ENCODE peak calls at places on chromosomes 5 and 9, in five cellular contexts. One of them, this sample, is unnamed.

GRCh38 chr9:126459546-126459945 is 132.9 kb downstream of the MVB12B start:
- DNase-seq in stomach: no peak
- DNase-seq in stimulated activated naive B cell treated with anti-CD40 and anti-IgM and Interleukin-4, amounts not matched to agents 10 μg/mL and 1 μg/mL and 100 μg/mL, for 72 hours: no peak
- DNase-seq in breast epithelium: no peak
- DNase-seq in transverse colon: no peak
- DNase-seq in this sample: no peak

GRCh38 chr9:112705773-112706427 is 12.0 kb downstream of the INIP start:
- DNase-seq in stomach: peak
- DNase-seq in transverse colon: no peak
- DNase-seq in stimulated activated naive B cell treated with anti-CD40 and anti-IgM and Interleukin-4, amounts not matched to agents 10 μg/mL and 1 μg/mL and 100 μg/mL, for 72 hours: no peak
- DNase-seq in breast epithelium: no peak
- DNase-seq in this sample: no peak

GRCh38 chr5:122844136-122844915 is 1.1 kb upstream of the SNX24 start:
- DNase-seq in breast epithelium: no peak
- DNase-seq in transverse colon: peak
- DNase-seq in stimulated activated naive B cell treated with anti-CD40 and anti-IgM and Interleukin-4, amounts not matched to agents 10 μg/mL and 1 μg/mL and 100 μg/mL, for 72 hours: no peak
- DNase-seq in stomach: peak
- DNase-seq in this sample: no peak

GRCh38 chr5:162128117-162128516 is 60.5 kb downstream of the GABRG2 start:
- DNase-seq in stimulated activated naive B cell treated with anti-CD40 and anti-IgM and Interleukin-4, amounts not matched to agents 10 μg/mL and 1 μg/mL and 100 μg/mL, for 72 hours: no peak
- DNase-seq in transverse colon: no peak
- DNase-seq in breast epithelium: no peak
- DNase-seq in stomach: no peak
- DNase-seq in this sample: no peak

GRCh38 chr5:157204765-157205164 is 24.1 kb downstream of the ITK start:
- DNase-seq in stimulated activated naive B cell treated with anti-CD40 and anti-IgM and Interleukin-4, amounts not matched to agents 10 μg/mL and 1 μg/mL and 100 μg/mL, for 72 hours: no peak
- DNase-seq in transverse colon: no peak
- DNase-seq in breast epithelium: no peak
- DNase-seq in stomach: no peak
- DNase-seq in this sample: no peak

GRCh38 chr5:136073714-136074113 is 44.9 kb downstream of the TGFBI start:
- DNase-seq in stimulated activated naive B cell treated with anti-CD40 and anti-IgM and Interleukin-4, amounts not matched to agents 10 μg/mL and 1 μg/mL and 100 μg/mL, for 72 hours: peak
- DNase-seq in stomach: no peak
- DNase-seq in transverse colon: no peak
- DNase-seq in breast epithelium: no peak
- DNase-seq in this sample: no peak

GRCh38 chr9:91777437-91777836 is 172.6 kb downstream of the ROR2 start:
- DNase-seq in stomach: no peak
- DNase-seq in breast epithelium: no peak
- DNase-seq in transverse colon: no peak
- DNase-seq in stimulated activated naive B cell treated with anti-CD40 and anti-IgM and Interleukin-4, amounts not matched to agents 10 μg/mL and 1 μg/mL and 100 μg/mL, for 72 hours: no peak
- DNase-seq in this sample: peak

GRCh38 chr5:53069626-53070025 is 39.9 kb downstream of the MOCS2 start:
- DNase-seq in transverse colon: no peak
- DNase-seq in stimulated activated naive B cell treated with anti-CD40 and anti-IgM and Interleukin-4, amounts not matched to agents 10 μg/mL and 1 μg/mL and 100 μg/mL, for 72 hours: no peak
- DNase-seq in stomach: no peak
- DNase-seq in breast epithelium: no peak
- DNase-seq in this sample: no peak

GRCh38 chr5:21810737-21811316 is 1042.3 kb downstream of the CDH12 start:
- DNase-seq in stimulated activated naive B cell treated with anti-CD40 and anti-IgM and Interleukin-4, amounts not matched to agents 10 μg/mL and 1 μg/mL and 100 μg/mL, for 72 hours: no peak
- DNase-seq in stomach: no peak
- DNase-seq in transverse colon: no peak
- DNase-seq in breast epithelium: no peak
- DNase-seq in this sample: no peak

GRCh38 chr9:109421034-109421700 is 76.9 kb downstream of the PTPN3 start:
- DNase-seq in breast epithelium: no peak
- DNase-seq in transverse colon: no peak
- DNase-seq in stomach: no peak
- DNase-seq in stimulated activated naive B cell treated with anti-CD40 and anti-IgM and Interleukin-4, amounts not matched to agents 10 μg/mL and 1 μg/mL and 100 μg/mL, for 72 hours: no peak
- DNase-seq in this sample: no peak

GRCh38 chr9:35518212-35518917 is 28.5 kb downstream of the RUSC2 start:
- DNase-seq in stimulated activated naive B cell treated with anti-CD40 and anti-IgM and Interleukin-4, amounts not matched to agents 10 μg/mL and 1 μg/mL and 100 μg/mL, for 72 hours: no peak
- DNase-seq in breast epithelium: peak
- DNase-seq in stomach: peak
- DNase-seq in transverse colon: no peak
- DNase-seq in this sample: peak

GRCh38 chr5:172931001-172931536 is 28.2 kb upstream of the RPL26L1 start:
- DNase-seq in breast epithelium: no peak
- DNase-seq in stimulated activated naive B cell treated with anti-CD40 and anti-IgM and Interleukin-4, amounts not matched to agents 10 μg/mL and 1 μg/mL and 100 μg/mL, for 72 hours: no peak
- DNase-seq in stomach: no peak
- DNase-seq in transverse colon: no peak
- DNase-seq in this sample: peak

GRCh38 chr5:59956130-59956773 is 62.7 kb upstream of the PDE4D start:
- DNase-seq in stomach: no peak
- DNase-seq in breast epithelium: no peak
- DNase-seq in transverse colon: no peak
- DNase-seq in stimulated activated naive B cell treated with anti-CD40 and anti-IgM and Interleukin-4, amounts not matched to agents 10 μg/mL and 1 μg/mL and 100 μg/mL, for 72 hours: no peak
- DNase-seq in this sample: no peak

GRCh38 chr5:54795284-54795683 is 190.1 kb downstream of the ESM1 start:
- DNase-seq in transverse colon: no peak
- DNase-seq in stomach: no peak
- DNase-seq in breast epithelium: no peak
- DNase-seq in stimulated activated naive B cell treated with anti-CD40 and anti-IgM and Interleukin-4, amounts not matched to agents 10 μg/mL and 1 μg/mL and 100 μg/mL, for 72 hours: no peak
- DNase-seq in this sample: no peak

GRCh38 chr9:129885018-129885669 is 49.9 kb downstream of the USP20 start:
- DNase-seq in transverse colon: peak
- DNase-seq in breast epithelium: no peak
- DNase-seq in stomach: peak
- DNase-seq in stimulated activated naive B cell treated with anti-CD40 and anti-IgM and Interleukin-4, amounts not matched to agents 10 μg/mL and 1 μg/mL and 100 μg/mL, for 72 hours: peak
- DNase-seq in this sample: no peak

GRCh38 chr9:2255128-2255527 is 240.0 kb downstream of the SMARCA2 start:
- DNase-seq in transverse colon: no peak
- DNase-seq in stimulated activated naive B cell treated with anti-CD40 and anti-IgM and Interleukin-4, amounts not matched to agents 10 μg/mL and 1 μg/mL and 100 μg/mL, for 72 hours: no peak
- DNase-seq in stomach: no peak
- DNase-seq in breast epithelium: no peak
- DNase-seq in this sample: no peak

GRCh38 chr5:155943516-155944407 is 383.2 kb upstream of the SGCD start:
- DNase-seq in transverse colon: peak
- DNase-seq in stomach: no peak
- DNase-seq in stimulated activated naive B cell treated with anti-CD40 and anti-IgM and Interleukin-4, amounts not matched to agents 10 μg/mL and 1 μg/mL and 100 μg/mL, for 72 hours: no peak
- DNase-seq in breast epithelium: no peak
- DNase-seq in this sample: no peak

GRCh38 chr5:125679522-125679921 is 743.7 kb upstream of the GRAMD2B start:
- DNase-seq in stomach: no peak
- DNase-seq in stimulated activated naive B cell treated with anti-CD40 and anti-IgM and Interleukin-4, amounts not matched to agents 10 μg/mL and 1 μg/mL and 100 μg/mL, for 72 hours: no peak
- DNase-seq in breast epithelium: no peak
- DNase-seq in transverse colon: no peak
- DNase-seq in this sample: no peak

GRCh38 chr5:111699976-111700375 is 57.0 kb downstream of the NREP start:
- DNase-seq in transverse colon: peak
- DNase-seq in stimulated activated naive B cell treated with anti-CD40 and anti-IgM and Interleukin-4, amounts not matched to agents 10 μg/mL and 1 μg/mL and 100 μg/mL, for 72 hours: no peak
- DNase-seq in breast epithelium: no peak
- DNase-seq in stomach: peak
- DNase-seq in this sample: no peak

GRCh38 chr5:17360879-17361278 is 137.2 kb upstream of the TAF11L2 start:
- DNase-seq in transverse colon: no peak
- DNase-seq in stimulated activated naive B cell treated with anti-CD40 and anti-IgM and Interleukin-4, amounts not matched to agents 10 μg/mL and 1 μg/mL and 100 μg/mL, for 72 hours: no peak
- DNase-seq in stomach: no peak
- DNase-seq in breast epithelium: no peak
- DNase-seq in this sample: no peak

GRCh38 chr9:115328228-115328627 is 210.3 kb upstream of the TNC start:
- DNase-seq in stomach: no peak
- DNase-seq in breast epithelium: no peak
- DNase-seq in transverse colon: peak
- DNase-seq in stimulated activated naive B cell treated with anti-CD40 and anti-IgM and Interleukin-4, amounts not matched to agents 10 μg/mL and 1 μg/mL and 100 μg/mL, for 72 hours: no peak
- DNase-seq in this sample: no peak

GRCh38 chr5:95773325-95774059 is 42.4 kb downstream of the RHOBTB3 start:
- DNase-seq in transverse colon: no peak
- DNase-seq in breast epithelium: no peak
- DNase-seq in stomach: no peak
- DNase-seq in stimulated activated naive B cell treated with anti-CD40 and anti-IgM and Interleukin-4, amounts not matched to agents 10 μg/mL and 1 μg/mL and 100 μg/mL, for 72 hours: no peak
- DNase-seq in this sample: no peak

GRCh38 chr5:119655081-119655480 is 25.7 kb downstream of the FAM170A start:
- DNase-seq in stomach: no peak
- DNase-seq in transverse colon: no peak
- DNase-seq in breast epithelium: no peak
- DNase-seq in stimulated activated naive B cell treated with anti-CD40 and anti-IgM and Interleukin-4, amounts not matched to agents 10 μg/mL and 1 μg/mL and 100 μg/mL, for 72 hours: no peak
- DNase-seq in this sample: no peak

GRCh38 chr5:141001854-141002666 is 35.8 kb downstream of the PCDHAC2 start:
- DNase-seq in transverse colon: peak
- DNase-seq in stimulated activated naive B cell treated with anti-CD40 and anti-IgM and Interleukin-4, amounts not matched to agents 10 μg/mL and 1 μg/mL and 100 μg/mL, for 72 hours: no peak
- DNase-seq in stomach: peak
- DNase-seq in breast epithelium: no peak
- DNase-seq in this sample: no peak

GRCh38 chr9:107685901-107686300 is 196.3 kb upstream of the KLF4 start:
- DNase-seq in stomach: no peak
- DNase-seq in breast epithelium: no peak
- DNase-seq in stimulated activated naive B cell treated with anti-CD40 and anti-IgM and Interleukin-4, amounts not matched to agents 10 μg/mL and 1 μg/mL and 100 μg/mL, for 72 hours: no peak
- DNase-seq in transverse colon: no peak
- DNase-seq in this sample: no peak

GRCh38 chr5:113825143-113825542 is 311.6 kb downstream of the YTHDC2 start:
- DNase-seq in transverse colon: no peak
- DNase-seq in stimulated activated naive B cell treated with anti-CD40 and anti-IgM and Interleukin-4, amounts not matched to agents 10 μg/mL and 1 μg/mL and 100 μg/mL, for 72 hours: no peak
- DNase-seq in breast epithelium: no peak
- DNase-seq in stomach: no peak
- DNase-seq in this sample: no peak

GRCh38 chr9:79221084-79221483 is 350.7 kb upstream of the TLE4 start:
- DNase-seq in breast epithelium: no peak
- DNase-seq in stimulated activated naive B cell treated with anti-CD40 and anti-IgM and Interleukin-4, amounts not matched to agents 10 μg/mL and 1 μg/mL and 100 μg/mL, for 72 hours: no peak
- DNase-seq in transverse colon: no peak
- DNase-seq in stomach: no peak
- DNase-seq in this sample: no peak

GRCh38 chr5:81140942-81141341 is 92.2 kb upstream of the CKMT2 start:
- DNase-seq in breast epithelium: no peak
- DNase-seq in transverse colon: no peak
- DNase-seq in stomach: no peak
- DNase-seq in stimulated activated naive B cell treated with anti-CD40 and anti-IgM and Interleukin-4, amounts not matched to agents 10 μg/mL and 1 μg/mL and 100 μg/mL, for 72 hours: no peak
- DNase-seq in this sample: peak

GRCh38 chr9:72646061-72646460 is 124.7 kb downstream of the TMC1 start:
- DNase-seq in stimulated activated naive B cell treated with anti-CD40 and anti-IgM and Interleukin-4, amounts not matched to agents 10 μg/mL and 1 μg/mL and 100 μg/mL, for 72 hours: no peak
- DNase-seq in stomach: no peak
- DNase-seq in transverse colon: no peak
- DNase-seq in breast epithelium: no peak
- DNase-seq in this sample: no peak

GRCh38 chr5:154506049-154506715 is 28.2 kb upstream of the HAND1 start:
- DNase-seq in breast epithelium: no peak
- DNase-seq in transverse colon: no peak
- DNase-seq in stimulated activated naive B cell treated with anti-CD40 and anti-IgM and Interleukin-4, amounts not matched to agents 10 μg/mL and 1 μg/mL and 100 μg/mL, for 72 hours: no peak
- DNase-seq in stomach: no peak
- DNase-seq in this sample: no peak

GRCh38 chr9:137129089-137129455 is 9.9 kb upstream of the GRIN1 start:
- DNase-seq in stimulated activated naive B cell treated with anti-CD40 and anti-IgM and Interleukin-4, amounts not matched to agents 10 μg/mL and 1 μg/mL and 100 μg/mL, for 72 hours: no peak
- DNase-seq in breast epithelium: no peak
- DNase-seq in stomach: peak
- DNase-seq in transverse colon: no peak
- DNase-seq in this sample: no peak

GRCh38 chr5:55141945-55142690 is 17.9 kb upstream of the GPX8 start:
- DNase-seq in breast epithelium: no peak
- DNase-seq in transverse colon: no peak
- DNase-seq in stimulated activated naive B cell treated with anti-CD40 and anti-IgM and Interleukin-4, amounts not matched to agents 10 μg/mL and 1 μg/mL and 100 μg/mL, for 72 hours: no peak
- DNase-seq in stomach: no peak
- DNase-seq in this sample: no peak

GRCh38 chr9:38289486-38290275 is 102.8 kb upstream of the ALDH1B1 start:
- DNase-seq in stimulated activated naive B cell treated with anti-CD40 and anti-IgM and Interleukin-4, amounts not matched to agents 10 μg/mL and 1 μg/mL and 100 μg/mL, for 72 hours: no peak
- DNase-seq in transverse colon: no peak
- DNase-seq in breast epithelium: no peak
- DNase-seq in stomach: no peak
- DNase-seq in this sample: no peak

GRCh38 chr9:36401179-36401740 is 1.2 kb upstream of the RNF38 start:
- DNase-seq in transverse colon: peak
- DNase-seq in stomach: peak
- DNase-seq in breast epithelium: no peak
- DNase-seq in stimulated activated naive B cell treated with anti-CD40 and anti-IgM and Interleukin-4, amounts not matched to agents 10 μg/mL and 1 μg/mL and 100 μg/mL, for 72 hours: no peak
- DNase-seq in this sample: no peak

GRCh38 chr5:144644317-144644716 is 473.6 kb downstream of the KCTD16 start:
- DNase-seq in transverse colon: no peak
- DNase-seq in stimulated activated naive B cell treated with anti-CD40 and anti-IgM and Interleukin-4, amounts not matched to agents 10 μg/mL and 1 μg/mL and 100 μg/mL, for 72 hours: no peak
- DNase-seq in stomach: no peak
- DNase-seq in breast epithelium: no peak
- DNase-seq in this sample: no peak

GRCh38 chr9:115396071-115396529 is 278.1 kb upstream of the TNC start:
- DNase-seq in transverse colon: no peak
- DNase-seq in breast epithelium: no peak
- DNase-seq in stimulated activated naive B cell treated with anti-CD40 and anti-IgM and Interleukin-4, amounts not matched to agents 10 μg/mL and 1 μg/mL and 100 μg/mL, for 72 hours: no peak
- DNase-seq in stomach: no peak
- DNase-seq in this sample: no peak

GRCh38 chr5:177085985-177086917 is at the start of gene FGFR4:
- DNase-seq in stomach: peak
- DNase-seq in breast epithelium: no peak
- DNase-seq in stimulated activated naive B cell treated with anti-CD40 and anti-IgM and Interleukin-4, amounts not matched to agents 10 μg/mL and 1 μg/mL and 100 μg/mL, for 72 hours: peak
- DNase-seq in transverse colon: peak
- DNase-seq in this sample: no peak

This sample was measured in AG04450.